ENCODE peak calls at places on chromosomes 4 and X, in five cellular contexts. I is left lung, M is lower lobe of right lung, Y is fibroblast of mammary gland, C is cardiac muscle cell. F is an unnamed sample.

GRCh38 chr4:149279331-149279730 is 536.3 kb downstream of the IQCM start:
- DNase-seq in I (no peak), M (no peak), Y (no peak), C (no peak), F (no peak)

GRCh38 chrX:46758163-46758955 is 559 bp downstream of the SLC9A7 start:
- DNase-seq in I (no peak), M (no peak), Y (no peak), C (peak), F (no peak)

GRCh38 chrX:138865093-138865649 is 153.7 kb upstream of the FGF13 start:
- DNase-seq in I (no peak), M (no peak), Y (no peak), C (no peak), F (no peak)

GRCh38 chrX:16825306-16826035 is 39.2 kb downstream of the TXLNG start:
- DNase-seq in I (no peak), M (no peak), Y (peak), C (no peak), F (no peak)

GRCh38 chrX:20666316-20666715 is 399.6 kb upstream of the RPS6KA3 start:
- DNase-seq in I (no peak), M (no peak), Y (no peak), C (no peak), F (no peak)

GRCh38 chrX:14673764-14674163 is 144.4 kb downstream of the GLRA2 start:
- DNase-seq in I (no peak), M (no peak), Y (peak), C (peak), F (no peak)

GRCh38 chr4:124851741-124852140 is 139.2 kb upstream of the ANKRD50 start:
- DNase-seq in I (no peak), M (no peak), Y (no peak), C (no peak), F (no peak)

GRCh38 chr4:114365591-114365990 is 233.0 kb upstream of the UGT8 start:
- DNase-seq in I (no peak), M (no peak), Y (no peak), C (no peak), F (no peak)

GRCh38 chrX:118973389-118974087 is 880 bp upstream of the LONRF3 start:
- DNase-seq in I (no peak), M (peak), Y (no peak), C (no peak), F (no peak)

GRCh38 chrX:24610540-24610939 is 36.6 kb downstream of the PCYT1B start:
- DNase-seq in I (no peak), M (no peak), Y (no peak), C (peak), F (no peak)

GRCh38 chrX:40154229-40154852 is 56.6 kb upstream of the BCOR start:
- DNase-seq in I (no peak), M (no peak), Y (no peak), C (peak), F (no peak)

GRCh38 chr4:171985129-171985528 is 171.9 kb downstream of the GALNTL6 start:
- DNase-seq in I (no peak), M (no peak), Y (peak), C (no peak), F (no peak)

GRCh38 chr4:93897559-93897958 is 69.0 kb downstream of the ATOH1 start:
- DNase-seq in I (no peak), M (no peak), Y (no peak), C (peak), F (no peak)

GRCh38 chr4:69999420-69999819 is 3.7 kb downstream of the STATH start:
- DNase-seq in I (no peak), M (no peak), Y (peak), C (peak), F (no peak)
- TF ChIP-seq CTCF in I (no peak), M (no peak), Y (no peak), C (no peak), F (no peak)

GRCh38 chr4:156241896-156242295 is 288.2 kb upstream of the CTSO start:
- DNase-seq in I (no peak), M (no peak), Y (no peak), C (no peak), F (no peak)
- H3K4me3 ChIP-seq in I (no peak), M (no peak), Y (no peak), C (no peak), F (no peak)

GRCh38 chrX:12709047-12709446 is 82.2 kb upstream of the PRPS2 start:
- DNase-seq in I (no peak), M (no peak), Y (no peak), C (no peak), F (no peak)
- TF ChIP-seq CTCF in I (no peak), M (no peak), Y (no peak), C (no peak), F (no peak)

GRCh38 chr4:17687237-17687857 is 72.9 kb downstream of the MED28 start:
- DNase-seq in I (no peak), M (no peak), Y (no peak), C (no peak), F (no peak)
- H3K4me3 ChIP-seq in I (no peak), M (no peak), Y (no peak), C (no peak), F (no peak)

GRCh38 chr4:180456928-180457327 is 1786.3 kb upstream of the TENM3 start:
- DNase-seq in I (no peak), M (no peak), Y (no peak), C (no peak), F (no peak)
- TF ChIP-seq CTCF in I (no peak), M (no peak), Y (no peak), C (no peak), F (no peak)

GRCh38 chr4:6562931-6563901 is 11.8 kb upstream of the MAN2B2 start:
- DNase-seq in I (no peak), M (no peak), Y (no peak), C (peak), F (no peak)
- H3K4me3 ChIP-seq in I (peak), M (peak), Y (no peak), C (peak), F (peak)

DNA sequence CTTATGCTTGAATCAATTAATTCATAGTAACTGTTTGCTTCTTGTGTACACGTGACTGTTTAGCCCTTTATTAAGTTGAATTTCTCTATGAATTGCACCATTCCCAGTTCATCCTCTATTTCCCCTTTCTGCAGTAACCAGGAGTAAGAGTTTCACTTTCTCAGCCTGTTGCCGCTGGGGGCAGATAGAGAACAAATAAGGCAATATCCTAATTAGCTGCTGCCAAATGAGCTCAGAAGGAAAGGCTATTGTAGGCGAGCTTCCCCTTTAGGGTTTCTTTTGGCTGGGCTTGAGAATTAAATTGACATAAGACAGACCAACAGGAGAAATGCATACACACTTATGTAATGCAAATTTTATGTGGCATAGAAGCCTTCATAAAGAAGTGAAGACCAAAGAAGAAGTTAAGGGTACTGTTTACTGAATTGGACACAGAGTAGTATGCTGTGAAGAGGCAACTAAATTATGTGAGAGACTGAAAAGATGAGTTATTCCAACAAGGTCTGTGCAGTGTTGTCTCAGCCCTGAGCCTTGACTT is 1594.7 kb downstream of the TECRL start:
- DNase-seq in I (no peak), M (no peak), Y (no peak), C (no peak), F (no peak)
- TF ChIP-seq CTCF in I (no peak), M (no peak), Y (no peak), C (no peak), F (no peak)

DNA sequence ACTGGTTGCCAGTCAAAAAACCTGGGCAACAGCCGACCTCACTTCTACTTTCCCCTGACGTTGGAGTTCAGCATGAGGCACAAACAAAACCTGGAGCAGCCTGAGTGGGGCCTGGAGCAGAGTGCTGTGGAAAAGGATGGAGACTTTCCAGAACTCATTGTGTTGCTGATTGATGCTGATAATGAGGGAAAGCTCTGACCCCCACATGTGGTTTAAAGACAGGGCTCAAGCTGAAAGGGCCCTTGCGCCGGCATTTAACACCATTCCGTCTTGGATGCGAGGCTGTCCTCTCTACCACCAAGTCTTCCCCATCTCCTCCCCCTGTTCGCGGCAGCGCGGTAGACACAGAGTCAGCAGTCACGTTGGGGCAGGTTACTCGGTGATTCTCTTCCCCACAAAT is 630 bp downstream of the CCDC158 start:
- DNase-seq in I (no peak), M (no peak), Y (no peak), C (peak), F (no peak)
- H3K4me3 ChIP-seq in I (peak), M (peak), Y (no peak), C (no peak), F (peak)

F was measured in esophagus squamous epithelium.